ENCODE peak calls at places on chromosome 1, in seven cellular contexts. C is IMR-90, U is A549, B is H1, D is K562, F is SK-N-SH, Y is GM12878. P is an unnamed sample.

GRCh38 chr1:11062965-11063401 is 3.2 kb upstream of the SRM start:
- DNase-seq in Y (peak; percentile 87), B (no peak), F (no peak), D (no peak), C (no peak), U (no peak), P (no peak)

GRCh38 chr1:100188617-100189016 is 10.6 kb upstream of the LRRC39 start:
- DNase-seq in Y (peak; percentile 31), C (peak; percentile 73), U (no peak), F (peak; percentile 45), D (no peak), B (no peak), P (no peak)

GRCh38 chr1:102776074-102776473 is 332.2 kb downstream of the COL11A1 start:
- DNase-seq in D (no peak), C (no peak), F (no peak), Y (no peak), B (peak; percentile 15), U (no peak), P (no peak)

GRCh38 chr1:31405578-31406245 is 7.3 kb upstream of the SERINC2 start:
- DNase-seq in B (no peak), C (no peak), F (no peak), Y (no peak), D (no peak), U (no peak), P (no peak)

GRCh38 chr1:19910650-19911049 is 12.8 kb downstream of the PLA2G2E start:
- DNase-seq in U (no peak), D (no peak), F (no peak), C (no peak), Y (no peak), B (no peak), P (no peak)

GRCh38 chr1:36157115-36157903 is 1.3 kb downstream of the MAP7D1 start:
- DNase-seq in D (peak; percentile 46), B (no peak), Y (no peak), C (no peak), F (peak; percentile 54), U (no peak), P (no peak)

GRCh38 chr1:158417586-158417985 is 8.5 kb downstream of the OR10K2 start:
- DNase-seq in F (no peak), C (no peak), Y (no peak), B (no peak), U (no peak), D (no peak), P (no peak)

GRCh38 chr1:64514197-64514765 is 44.4 kb downstream of the CACHD1 start:
- DNase-seq in B (no peak), C (peak; percentile 88), D (no peak), U (no peak), F (no peak), Y (no peak), P (no peak)

GRCh38 chr1:3306583-3307285 is 147.7 kb upstream of the ARHGEF16 start:
- DNase-seq in C (peak; percentile 72), B (no peak), D (no peak), U (no peak), F (no peak), Y (no peak), P (no peak)

GRCh38 chr1:36609241-36610027 is 126.7 kb upstream of the CSF3R start:
- DNase-seq in U (peak; percentile 63), B (peak; percentile 47), F (peak; percentile 81), C (peak; percentile 29), Y (no peak), D (peak; percentile 83), P (peak; percentile 41)

GRCh38 chr1:11761285-11761684 is 708 bp upstream of the C1orf167 start:
- DNase-seq in C (no peak), B (no peak), D (no peak), F (no peak), U (no peak), Y (no peak), P (no peak)

GRCh38 chr1:29629814-29630516 is 393.6 kb downstream of the PTPRU start:
- DNase-seq in D (no peak), U (no peak), F (no peak), C (no peak), Y (no peak), B (no peak), P (no peak)

GRCh38 chr1:214438059-214438458 is 113.3 kb downstream of the PTPN14 start:
- DNase-seq in U (no peak), D (peak; percentile 10), C (no peak), Y (no peak), F (no peak), B (no peak), P (no peak)

DNA sequence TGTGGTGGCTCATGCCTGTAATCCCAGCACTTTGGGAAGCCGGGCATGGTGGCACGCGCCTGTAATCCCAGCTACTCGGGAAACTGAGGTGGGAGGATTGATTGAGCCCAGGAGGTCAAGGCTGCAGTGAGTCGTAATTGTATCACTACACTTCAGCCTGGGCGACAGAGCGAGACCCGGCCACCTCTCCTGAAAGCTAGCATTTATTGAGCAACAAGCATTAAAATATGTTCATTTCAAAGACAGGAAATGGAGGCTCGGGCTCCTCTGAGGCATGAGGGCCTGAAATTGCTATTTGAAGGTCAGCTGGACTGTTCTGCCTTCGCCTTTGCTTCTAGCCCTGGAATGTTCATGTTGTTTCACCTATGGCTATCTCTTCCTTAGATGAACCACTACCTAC is 34.5 kb downstream of the SPATA21 start:
- DNase-seq in Y (no peak), F (no peak), B (no peak), U (no peak), C (no peak), D (no peak), P (no peak)
- TF ChIP-seq RFX5 in Y (no peak), F (no peak), B (no peak), U (no peak), C (no peak), D (no peak), P (no peak)

DNA sequence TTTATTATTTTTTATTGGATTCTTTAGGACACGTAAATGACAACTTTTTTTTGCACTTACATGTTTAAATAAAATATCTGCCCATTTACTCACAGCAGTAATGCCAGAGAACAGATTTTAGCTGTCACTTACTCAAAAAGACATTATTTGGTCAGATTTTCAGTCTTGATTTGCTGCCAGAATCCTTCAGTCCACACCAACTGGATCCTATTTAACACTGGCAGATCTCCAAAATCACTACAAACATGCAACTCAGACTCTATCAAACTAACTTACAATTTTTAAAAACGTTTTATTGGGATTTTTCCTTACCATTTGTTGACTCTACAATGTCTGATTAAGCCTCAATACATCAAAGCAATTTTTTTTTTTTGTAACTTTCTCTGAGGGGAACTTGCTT is 11.1 kb downstream of the ATP6V1G3 start:
- DNase-seq in B (no peak), C (peak; percentile 81), D (no peak), F (peak; percentile 4), U (no peak), Y (no peak), P (no peak)
- TF ChIP-seq RFX5 in B (no peak), C (no peak), D (no peak), F (no peak), U (no peak), Y (no peak), P (no peak)

DNA sequence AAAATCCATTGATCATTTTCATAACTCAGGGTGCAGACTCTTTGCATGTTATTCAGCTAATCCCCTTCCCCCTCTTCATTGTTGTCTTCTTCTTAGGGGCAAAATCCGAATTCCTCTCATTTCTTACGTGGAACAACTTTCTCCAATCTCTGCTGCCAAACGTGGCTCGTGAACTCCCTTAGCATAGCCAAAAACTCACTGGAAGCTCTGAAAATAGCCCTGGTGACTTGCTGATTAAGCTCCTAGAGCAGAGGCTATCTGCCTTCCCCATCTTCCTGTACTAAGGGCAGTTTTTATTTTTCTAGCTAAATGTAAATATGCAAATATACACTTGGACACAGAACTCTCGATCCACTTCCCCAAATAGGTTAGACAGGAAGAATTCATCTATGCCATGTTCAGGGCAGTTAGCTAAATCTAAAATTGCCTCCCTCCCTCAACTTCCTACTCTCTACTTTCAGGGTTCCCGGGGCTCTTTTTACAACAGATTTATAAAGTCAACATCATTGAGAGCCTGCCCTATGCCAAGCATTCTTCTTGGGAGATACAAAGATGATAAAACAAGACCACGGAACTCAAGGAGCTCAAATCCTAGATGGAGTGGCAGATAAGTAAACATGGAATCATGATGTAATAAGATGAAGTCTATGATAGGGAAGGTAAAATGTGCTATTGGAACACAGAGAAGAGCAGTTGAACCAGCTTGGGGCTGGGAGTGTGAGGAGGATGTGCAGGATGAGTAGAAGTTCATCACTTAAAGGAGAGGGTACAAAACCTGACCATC is 59.4 kb upstream of the FMOD start:
- DNase-seq in B (no peak), C (no peak), F (no peak), D (no peak), Y (no peak), U (no peak), P (no peak)
- TF ChIP-seq RFX5 in B (no peak), C (no peak), F (no peak), D (no peak), Y (no peak), U (no peak), P (no peak)

GRCh38 chr1:207067695-207068094 is 14.6 kb downstream of the PFKFB2 start:
- DNase-seq in F (no peak), U (no peak), D (no peak), C (no peak), B (no peak), Y (no peak), P (no peak)
- TF ChIP-seq RFX5 in F (no peak), U (no peak), D (no peak), C (no peak), B (no peak), Y (no peak), P (no peak)

DNA sequence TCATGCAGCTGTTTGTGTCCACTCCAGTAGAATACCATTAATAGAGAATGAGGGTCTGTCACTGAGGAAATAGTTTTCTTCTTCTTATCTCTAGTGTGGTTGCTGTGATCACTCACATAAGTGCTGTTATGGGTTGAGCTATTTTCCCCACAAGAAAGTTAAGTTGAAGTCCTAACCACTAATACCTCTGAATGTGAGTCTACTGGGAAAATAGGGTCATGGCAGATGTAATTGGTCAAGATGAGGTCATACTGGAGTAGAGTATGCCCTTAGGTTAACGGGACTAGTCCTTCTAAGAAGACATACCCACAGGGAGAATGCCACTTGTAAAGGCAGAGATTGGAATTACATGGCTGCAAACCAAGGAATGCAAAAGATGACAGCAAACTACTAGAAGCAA is 70.5 kb upstream of the COL24A1 start:
- DNase-seq in U (no peak), D (no peak), Y (no peak), B (no peak), F (no peak), C (no peak), P (no peak)
- TF ChIP-seq RFX5 in U (no peak), D (no peak), Y (no peak), B (no peak), F (no peak), C (no peak), P (no peak)

GRCh38 chr1:210416049-210416448 is 87.3 kb downstream of the HHAT start:
- DNase-seq in F (no peak), B (no peak), U (no peak), C (no peak), D (no peak), Y (no peak), P (no peak)
- TF ChIP-seq RFX5 in F (no peak), B (no peak), U (no peak), C (no peak), D (no peak), Y (no peak), P (no peak)

GRCh38 chr1:186858923-186859322 is 30.2 kb downstream of the PLA2G4A start:
- DNase-seq in F (no peak), B (no peak), U (no peak), D (no peak), Y (no peak), C (no peak), P (no peak)
- TF ChIP-seq RFX5 in F (no peak), B (no peak), U (no peak), D (no peak), Y (no peak), C (no peak), P (no peak)

GRCh38 chr1:203324103-203325003 is 19.0 kb downstream of the BTG2 start:
- DNase-seq in Y (no peak), C (no peak), B (no peak), F (no peak), D (no peak), U (no peak), P (no peak)
- TF ChIP-seq RFX5 in Y (no peak), C (no peak), B (no peak), F (no peak), D (no peak), U (no peak), P (no peak)

P was measured in HepG2.